ENCODE peak calls at places on chromosomes 3 and 15, in seven cellular contexts. V is brain microvascular endothelial cell, G is transverse colon, B is neural progenitor cell, U is cardiac fibroblast, L is Panc1, K is kidney. X is an unnamed sample.

GRCh38 chr15:68578175-68578959 is 426 bp upstream of the CORO2B start:
- DNase-seq in V (peak), G (peak), B (peak), U (peak), L (no peak), K (peak), X (peak)

GRCh38 chr15:82709081-82709420 is 624 bp downstream of the AP3B2 start:
- DNase-seq in V (no peak), G (no peak), B (no peak), U (peak), L (no peak), K (no peak), X (no peak)

GRCh38 chr3:177431525-177432255 is 234.4 kb upstream of the TBL1XR1 start:
- DNase-seq in V (no peak), G (no peak), B (peak), U (peak), L (no peak), K (no peak), X (no peak)

GRCh38 chr3:115518100-115518852 is 105.0 kb upstream of the GAP43 start:
- DNase-seq in V (peak), G (no peak), B (peak), U (peak), L (peak), K (peak), X (peak)

GRCh38 chr15:68553994-68554715 is 24.6 kb upstream of the CORO2B start:
- DNase-seq in V (peak), G (peak), B (peak), U (peak), L (peak), K (no peak), X (peak)

GRCh38 chr3:15796771-15797599 is 794 bp downstream of the ANKRD28 start:
- DNase-seq in V (peak), G (no peak), B (peak), U (peak), L (peak), K (no peak), X (no peak)

GRCh38 chr3:102132370-102132769 is 283.1 kb downstream of the NFKBIZ start:
- DNase-seq in V (no peak), G (no peak), B (no peak), U (peak), L (no peak), K (no peak), X (no peak)

GRCh38 chr3:182738583-182739514 is 54.5 kb upstream of the ATP11B start:
- DNase-seq in V (no peak), G (peak), B (no peak), U (no peak), L (no peak), K (no peak), X (no peak)

GRCh38 chr15:57865294-57865693 is 158.8 kb downstream of the POLR2M start:
- DNase-seq in V (no peak), G (no peak), B (no peak), U (no peak), L (no peak), K (no peak), X (no peak)

GRCh38 chr15:101201411-101202174 is 50.3 kb downstream of the CHSY1 start:
- DNase-seq in V (peak), G (peak), B (peak), U (peak), L (peak), K (peak), X (peak)

GRCh38 chr15:85581495-85581894 is 201.1 kb downstream of the AKAP13 start:
- DNase-seq in V (no peak), G (peak), B (no peak), U (peak), L (no peak), K (peak), X (peak)

GRCh38 chr3:196585044-196585757 is 16.7 kb downstream of the FBXO45 start:
- DNase-seq in V (no peak), G (no peak), B (no peak), U (no peak), L (no peak), K (no peak), X (no peak)

GRCh38 chr3:60948488-60948887 is 302.8 kb downstream of the FHIT start:
- DNase-seq in V (peak), G (no peak), B (no peak), U (peak), L (no peak), K (no peak), X (no peak)

GRCh38 chr3:161096771-161097367 is 8.3 kb downstream of the B3GALNT1 start:
- DNase-seq in V (no peak), G (no peak), B (peak), U (no peak), L (no peak), K (no peak), X (no peak)

GRCh38 chr3:129892857-129893615 is 475 bp downstream of the TMCC1 start:
- DNase-seq in V (no peak), G (peak), B (peak), U (no peak), L (no peak), K (peak), X (peak)

GRCh38 chr3:120793601-120794000 is 51.1 kb downstream of the GTF2E1 start:
- DNase-seq in V (no peak), G (no peak), B (no peak), U (no peak), L (no peak), K (no peak), X (no peak)

GRCh38 chr3:14460342-14461005 is 58.1 kb downstream of the SLC6A6 start:
- DNase-seq in V (peak), G (peak), B (no peak), U (peak), L (no peak), K (peak), X (peak)

GRCh38 chr15:32818758-32819405 is 101.1 kb downstream of the GREM1 start:
- DNase-seq in V (no peak), G (no peak), B (peak), U (peak), L (no peak), K (no peak), X (no peak)

GRCh38 chr15:101498731-101499480 is 9.4 kb upstream of the PCSK6 start:
- DNase-seq in V (no peak), G (no peak), B (no peak), U (no peak), L (no peak), K (no peak), X (no peak)

GRCh38 chr3:124620600-124621063 is 109.6 kb upstream of the UMPS start:
- DNase-seq in V (peak), G (peak), B (no peak), U (peak), L (no peak), K (no peak), X (no peak)

GRCh38 chr3:127385540-127385870 is 97.7 kb upstream of the PRR20G start:
- DNase-seq in V (no peak), G (no peak), B (no peak), U (no peak), L (no peak), K (peak), X (no peak)

GRCh38 chr15:91593081-91593480 is 260.4 kb upstream of the SLCO3A1 start:
- DNase-seq in V (no peak), G (no peak), B (no peak), U (no peak), L (no peak), K (no peak), X (no peak)

GRCh38 chr15:58947179-58947578 is 13.7 kb upstream of the SLTM start:
- DNase-seq in V (peak), G (no peak), B (no peak), U (no peak), L (no peak), K (no peak), X (no peak)

GRCh38 chr3:155643581-155644165 is 101.2 kb downstream of the PLCH1 start:
- DNase-seq in V (no peak), G (no peak), B (no peak), U (no peak), L (no peak), K (no peak), X (no peak)

GRCh38 chr3:141940204-141940776 is 63.8 kb downstream of the ATP1B3 start:
- DNase-seq in V (peak), G (peak), B (peak), U (peak), L (peak), K (peak), X (no peak)

DNA sequence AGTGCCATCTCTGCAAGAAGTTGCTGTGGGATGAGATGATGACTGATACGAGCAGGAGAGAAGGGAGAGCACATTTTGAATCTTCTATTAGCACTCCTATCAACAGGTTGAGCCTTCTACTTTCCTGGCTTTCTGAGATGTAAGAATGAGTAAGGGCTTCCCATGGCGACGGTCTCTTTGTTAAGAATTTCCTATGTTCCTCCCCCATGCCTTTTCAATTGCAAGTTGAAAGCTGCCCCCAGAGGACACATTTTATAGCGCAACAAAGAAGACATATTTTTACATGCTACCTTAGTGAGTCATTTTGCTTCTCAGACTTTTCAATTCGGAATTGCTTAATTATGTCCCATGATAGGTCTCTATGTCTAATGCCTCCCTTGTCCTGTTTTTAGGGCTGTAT is 71.3 kb upstream of the LRTM1 start:
- DNase-seq in V (peak), G (no peak), B (peak), U (peak), L (no peak), K (no peak), X (no peak)
- TF ChIP-seq CTCF in V (peak), G (no peak), B (peak), U (peak), L (peak), K (no peak), X (no peak)

DNA sequence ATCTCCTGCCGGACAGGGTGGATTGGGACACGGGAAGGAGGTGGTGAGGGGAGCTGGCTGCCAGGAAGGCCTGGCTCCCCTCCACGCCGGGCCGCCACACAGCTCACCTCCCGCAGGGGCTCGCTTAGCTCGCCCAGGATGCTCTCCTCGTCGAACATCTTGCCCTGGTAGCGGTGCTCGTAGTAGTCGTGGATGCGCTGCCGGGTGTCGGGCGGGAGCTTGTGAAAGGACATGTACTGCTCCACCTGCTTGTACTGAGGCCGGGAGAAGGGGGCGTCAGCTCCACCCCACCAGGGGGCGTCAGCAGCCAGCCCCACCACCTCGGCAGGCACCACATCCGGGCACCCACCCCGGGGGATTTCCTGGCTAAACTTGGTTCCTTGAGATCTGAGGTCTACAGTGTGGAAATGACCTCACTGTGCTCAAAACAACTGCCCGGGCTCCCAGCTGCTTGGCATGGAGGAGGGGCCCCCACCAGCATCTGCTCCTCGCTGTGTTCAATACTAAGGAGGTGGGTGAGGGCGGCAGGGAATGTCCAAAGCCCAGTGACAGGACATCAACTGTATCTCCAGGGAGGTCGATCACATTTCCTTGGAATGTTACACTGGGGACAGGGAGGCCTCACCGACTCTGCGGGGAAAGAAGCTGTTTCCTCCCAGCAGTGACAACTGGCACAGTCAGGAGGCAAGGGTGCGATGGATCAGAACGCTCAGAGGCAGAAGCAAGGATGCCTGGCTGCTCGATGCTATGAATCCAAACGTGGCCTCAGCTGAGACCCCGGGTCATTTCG is 43.4 kb downstream of the HCN4 start:
- DNase-seq in V (no peak), G (no peak), B (no peak), U (no peak), L (no peak), K (no peak), X (no peak)
- TF ChIP-seq CTCF in V (peak), G (no peak), B (peak), U (peak), L (no peak), K (no peak), X (no peak)

DNA sequence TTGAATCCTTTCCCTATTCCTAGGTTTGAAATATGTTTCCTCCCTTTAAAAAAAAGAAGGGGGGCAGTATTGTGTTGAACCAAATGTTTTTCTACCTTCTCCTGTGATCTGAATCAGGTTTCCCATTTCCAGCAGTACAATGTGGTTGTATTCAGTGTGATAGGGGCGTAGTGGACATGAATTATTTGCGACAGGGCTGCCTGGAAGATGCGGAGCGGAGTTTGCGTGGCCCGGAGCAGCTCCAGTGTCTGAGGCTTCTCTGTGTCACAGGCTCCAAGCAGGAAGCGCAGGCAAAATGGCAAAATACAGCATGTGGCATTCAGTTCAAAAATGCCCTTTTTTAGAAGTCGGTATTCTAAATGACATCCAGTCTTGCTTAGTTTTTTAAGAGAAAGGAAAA is 154.4 kb downstream of the PGPEP1L start:
- DNase-seq in V (peak), G (peak), B (peak), U (peak), L (no peak), K (peak), X (peak)
- TF ChIP-seq CTCF in V (no peak), G (no peak), B (no peak), U (no peak), L (no peak), K (no peak), X (no peak)

DNA sequence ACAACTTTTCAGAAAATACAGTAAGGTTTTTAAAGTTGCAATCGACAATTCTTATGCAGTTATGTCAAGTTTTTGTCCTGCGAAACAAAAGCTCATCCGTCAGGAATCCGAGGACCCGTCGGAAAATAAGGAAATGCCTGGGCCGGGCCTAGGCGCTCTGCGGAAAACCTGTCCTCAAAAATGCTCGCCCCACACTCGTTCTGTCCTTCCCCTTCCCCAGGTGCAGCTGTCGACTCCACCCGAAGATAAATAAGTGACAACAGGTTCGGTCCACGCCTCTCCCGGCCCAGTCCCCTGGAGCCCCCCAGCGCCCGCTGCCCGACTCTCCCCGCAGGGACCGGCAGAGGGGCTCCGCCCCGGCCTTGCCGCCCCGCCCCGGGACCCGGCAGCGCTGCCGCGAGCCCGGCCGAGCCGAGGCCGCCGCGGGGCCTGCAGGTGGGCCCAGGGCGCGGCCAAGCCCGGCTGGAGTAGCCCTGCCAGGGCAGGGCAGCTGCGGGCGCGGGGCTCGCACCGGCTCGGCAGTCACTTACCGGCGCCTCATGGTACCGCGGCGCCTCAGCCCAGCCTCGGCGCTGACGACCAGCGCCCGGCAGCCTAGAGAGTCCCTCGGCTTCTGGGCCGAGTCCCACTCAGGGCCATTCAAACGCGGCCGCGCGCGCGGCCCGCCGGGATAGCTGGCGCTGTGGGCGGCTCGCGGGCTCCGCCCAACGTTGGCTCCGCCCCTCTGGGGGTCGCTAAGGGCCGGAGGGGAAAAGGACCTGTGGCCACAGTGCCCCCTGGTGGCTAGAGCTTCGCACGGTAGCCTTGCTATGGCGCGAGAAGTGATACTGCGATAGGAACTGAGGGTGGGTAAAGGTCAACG is at the start of gene KATNBL1:
- DNase-seq in V (peak), G (peak), B (peak), U (peak), L (peak), K (peak), X (peak)
- TF ChIP-seq CTCF in V (peak), G (peak), B (peak), U (peak), L (peak), K (peak), X (peak)

DNA sequence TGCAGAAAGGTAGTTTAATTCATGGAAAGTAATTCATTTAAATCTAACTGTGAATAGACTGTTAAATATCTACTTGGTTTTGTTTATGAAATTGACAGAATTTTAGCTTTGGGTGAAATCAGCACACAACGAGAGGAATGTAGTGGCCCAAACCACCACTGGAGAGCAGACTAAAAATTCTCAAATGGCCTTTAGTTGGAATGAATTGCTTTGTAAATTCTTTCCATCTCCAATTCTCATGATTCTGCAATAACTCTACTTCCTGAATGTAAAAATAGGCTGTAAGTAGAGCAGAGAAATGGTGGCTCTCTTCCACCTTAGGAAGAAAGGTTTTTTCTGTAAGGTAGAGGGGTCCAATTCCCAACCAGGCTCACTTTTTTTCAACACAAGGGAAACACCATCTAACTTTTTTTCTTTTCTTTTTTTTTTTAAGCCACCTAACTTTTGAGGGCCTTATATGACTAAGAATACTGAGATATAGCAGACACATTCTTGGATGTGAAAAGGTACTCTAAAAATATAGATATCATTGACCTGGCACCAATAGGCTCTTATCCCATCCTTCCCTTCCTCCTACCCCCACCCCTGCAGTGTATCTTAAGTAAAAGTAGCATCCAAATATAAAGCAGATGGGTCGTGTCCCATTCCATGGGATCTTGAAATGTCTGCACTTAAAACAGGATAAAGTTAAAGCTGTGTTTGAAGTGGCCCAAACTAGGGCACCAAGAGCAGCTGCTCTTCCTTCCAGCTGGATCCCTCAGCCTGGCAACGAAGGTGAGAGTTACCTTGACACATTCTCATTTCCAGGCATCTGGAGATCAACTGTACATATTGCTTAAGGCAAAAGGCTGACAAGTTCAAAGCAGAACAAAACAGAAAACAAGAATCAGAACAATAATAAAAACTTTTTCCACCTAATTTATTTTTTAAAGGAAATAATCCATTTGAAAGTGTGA is 194.1 kb downstream of the TPRG1 start:
- DNase-seq in V (no peak), G (no peak), B (no peak), U (peak), L (no peak), K (no peak), X (no peak)
- TF ChIP-seq CTCF in V (no peak), G (no peak), B (no peak), U (no peak), L (no peak), K (no peak), X (peak)

DNA sequence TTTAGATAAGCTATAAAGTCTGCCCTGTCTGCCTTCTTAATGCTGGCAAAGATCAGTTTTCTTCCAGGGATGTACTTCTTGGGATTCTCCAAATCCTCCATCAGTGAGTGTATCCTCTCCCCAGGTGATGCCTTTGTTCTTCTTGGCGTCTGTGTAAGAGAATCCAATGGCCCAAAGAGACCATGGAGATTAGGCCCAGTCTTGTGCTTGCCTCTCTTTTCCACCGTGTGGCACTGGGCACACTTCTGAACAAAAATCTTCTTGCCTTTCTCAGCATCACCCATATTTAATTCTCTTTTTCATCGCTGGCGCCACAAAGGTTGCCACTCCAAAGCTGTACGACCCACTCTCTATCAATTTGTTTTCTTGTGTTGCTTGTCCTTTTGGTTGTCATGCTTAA is 32.2 kb upstream of the TAMM41 start:
- DNase-seq in V (no peak), G (no peak), B (peak), U (no peak), L (no peak), K (no peak), X (no peak)
- TF ChIP-seq CTCF in V (peak), G (no peak), B (no peak), U (no peak), L (no peak), K (no peak), X (no peak)

GRCh38 chr3:47239929-47240328 is 42.7 kb downstream of the KIF9 start:
- DNase-seq in V (no peak), G (no peak), B (no peak), U (no peak), L (no peak), K (peak), X (no peak)
- TF ChIP-seq CTCF in V (no peak), G (no peak), B (no peak), U (no peak), L (no peak), K (no peak), X (no peak)

GRCh38 chr15:39640665-39641064 is 59.8 kb downstream of the THBS1 start:
- DNase-seq in V (no peak), G (peak), B (no peak), U (no peak), L (no peak), K (no peak), X (no peak)
- TF ChIP-seq CTCF in V (no peak), G (no peak), B (no peak), U (no peak), L (no peak), K (no peak), X (no peak)

GRCh38 chr3:195035345-195036202 is 235.4 kb downstream of the XXYLT1 start:
- DNase-seq in V (no peak), G (no peak), B (peak), U (no peak), L (no peak), K (peak), X (no peak)
- TF ChIP-seq CTCF in V (peak), G (peak), B (peak), U (no peak), L (no peak), K (no peak), X (no peak)